ENCODE peak calls at places on chromosome 6, in six cellular contexts. K, N, Z, A, W and S are unnamed samples.

GRCh38 chr6:159062564-159062945 is 17.8 kb upstream of the TAGAP start:
- DNase-seq in K (no peak), Z (no peak), N (no peak), A (no peak), W (no peak), S (no peak)

GRCh38 chr6:20205722-20206154 is 6.5 kb downstream of the MBOAT1 start:
- DNase-seq in A (no peak), W (no peak), Z (peak), N (no peak), K (no peak), S (no peak)

GRCh38 chr6:159212026-159212425 is 42.8 kb downstream of the FNDC1 start:
- DNase-seq in A (no peak), Z (no peak), K (no peak), N (peak), W (no peak), S (no peak)

GRCh38 chr6:338815-339262 is 46.6 kb downstream of the DUSP22 start:
- DNase-seq in A (no peak), K (no peak), Z (no peak), N (peak), W (no peak), S (no peak)

GRCh38 chr6:20360471-20361119 is 41.1 kb upstream of the E2F3 start:
- DNase-seq in N (no peak), A (no peak), Z (no peak), K (no peak), W (no peak), S (no peak)

GRCh38 chr6:2918936-2919335 is 15.8 kb upstream of the SERPINB9 start:
- DNase-seq in N (no peak), W (no peak), K (no peak), A (no peak), Z (no peak), S (no peak)

GRCh38 chr6:148203970-148204369 is 138.7 kb upstream of the SASH1 start:
- DNase-seq in Z (peak), K (no peak), W (peak), N (peak), A (no peak), S (no peak)

GRCh38 chr6:15305496-15305895 is 59.6 kb downstream of the JARID2 start:
- DNase-seq in K (no peak), A (no peak), W (no peak), N (no peak), Z (no peak), S (no peak)

GRCh38 chr6:54252916-54253315 is 55.3 kb upstream of the TINAG start:
- DNase-seq in A (no peak), W (no peak), K (no peak), N (no peak), Z (no peak), S (no peak)

GRCh38 chr6:20755631-20756030 is 221.4 kb downstream of the CDKAL1 start:
- DNase-seq in A (no peak), K (no peak), W (peak), N (no peak), Z (peak), S (no peak)

GRCh38 chr6:70503813-70504465 is 62.8 kb upstream of the SDHAF4 start:
- DNase-seq in Z (no peak), N (no peak), K (no peak), W (no peak), A (no peak), S (no peak)

GRCh38 chr6:135985471-135985870 is 134.0 kb downstream of the PDE7B start:
- DNase-seq in Z (peak), A (no peak), K (no peak), N (peak), W (peak), S (no peak)

GRCh38 chr6:1136415-1136774 is 175.5 kb upstream of the FOXQ1 start:
- DNase-seq in A (no peak), Z (peak), N (peak), W (peak), K (peak), S (no peak)

GRCh38 chr6:6749791-6750434 is 161.4 kb downstream of the LY86 start:
- DNase-seq in K (peak), N (peak), W (peak), A (no peak), Z (peak), S (peak)

GRCh38 chr6:26216015-26216885 is 129.0 kb downstream of the HFE start:
- DNase-seq in N (peak), Z (peak), W (peak), A (peak), K (peak), S (peak)

GRCh38 chr6:31473244-31473643 is 24.7 kb upstream of the MICB start:
- DNase-seq in Z (no peak), W (no peak), N (no peak), K (no peak), A (no peak), S (no peak)

GRCh38 chr6:43992783-43993505 is 134.3 kb downstream of the MRPL14 start:
- DNase-seq in W (no peak), A (no peak), Z (no peak), N (no peak), K (no peak), S (no peak)

GRCh38 chr6:117194978-117195377 is 70.4 kb upstream of the VGLL2 start:
- DNase-seq in K (no peak), W (no peak), A (no peak), N (no peak), Z (no peak), S (no peak)

GRCh38 chr6:8074213-8074612 is 10.0 kb upstream of the BLOC1S5 start:
- DNase-seq in A (no peak), Z (no peak), K (no peak), W (no peak), N (peak), S (no peak)

GRCh38 chr6:140079328-140079727 is 704.9 kb upstream of the CITED2 start:
- DNase-seq in N (peak), W (peak), Z (no peak), K (peak), A (no peak), S (peak)

GRCh38 chr6:149855040-149855654 is 9.0 kb downstream of the LRP11 start:
- DNase-seq in N (peak), Z (peak), A (no peak), W (peak), K (no peak), S (no peak)

GRCh38 chr6:109772961-109773431 is 81.9 kb downstream of the FIG4 start:
- DNase-seq in W (peak), A (no peak), Z (peak), K (peak), N (no peak), S (no peak)

GRCh38 chr6:112802154-112802553 is 455.0 kb downstream of the RFPL4B start:
- DNase-seq in K (no peak), N (peak), W (peak), Z (peak), A (no peak), S (no peak)

GRCh38 chr6:25351485-25351884 is 72.3 kb downstream of the CARMIL1 start:
- DNase-seq in Z (no peak), A (no peak), N (no peak), W (no peak), K (no peak), S (no peak)

GRCh38 chr6:38638941-38639497 is 710 bp downstream of the BTBD9 start:
- DNase-seq in W (peak), Z (peak), K (peak), N (peak), A (peak), S (peak)

GRCh38 chr6:26161322-26161721 is 74.1 kb downstream of the HFE start:
- DNase-seq in W (no peak), K (no peak), A (no peak), Z (no peak), N (no peak), S (no peak)

GRCh38 chr6:152859225-152859624 is 108.6 kb downstream of the VIP start:
- DNase-seq in Z (no peak), K (no peak), W (no peak), N (no peak), A (no peak), S (no peak)

GRCh38 chr6:119612176-119612870 is 262.8 kb upstream of the MAN1A1 start:
- DNase-seq in A (no peak), W (peak), N (peak), Z (no peak), K (no peak), S (no peak)

GRCh38 chr6:35468980-35469710 is 944 bp downstream of the RPL10A start:
- DNase-seq in K (no peak), Z (no peak), W (no peak), N (no peak), A (no peak), S (no peak)

GRCh38 chr6:139373928-139374356 is 506 bp downstream of the CITED2 start:
- DNase-seq in N (no peak), Z (no peak), A (no peak), K (no peak), W (no peak), S (peak)

GRCh38 chr6:43716099-43716498 is 28.5 kb upstream of the MRPS18A start:
- DNase-seq in A (no peak), Z (peak), N (peak), K (no peak), W (no peak), S (no peak)